ENCODE peak calls at places on chromosome 1, in four cellular contexts. A is SIG-M5, O is myocyte, J is HEK293T. U is an unnamed sample.

GRCh38 chr1:182348916-182349747 is 42.5 kb downstream of the GLUL start:
- DNase-seq in A (no peak), O (peak; percentile 88), J (no peak), U (no peak)

GRCh38 chr1:79042117-79042516 is 35.6 kb upstream of the ADGRL4 start:
- DNase-seq in A (no peak), O (no peak), J (no peak), U (no peak)

GRCh38 chr1:150981177-150981804 is 801 bp upstream of the ANXA9 start:
- DNase-seq in A (no peak), O (peak; percentile 54), J (peak; percentile 42), U (peak; percentile 72)

GRCh38 chr1:87961992-87962391 is 633.3 kb downstream of the LMO4 start:
- DNase-seq in A (no peak), O (no peak), J (no peak), U (no peak)

GRCh38 chr1:117658676-117659075 is 52.8 kb downstream of the TENT5C start:
- DNase-seq in A (no peak), O (no peak), J (no peak), U (no peak)

GRCh38 chr1:225745231-225745630 is 32.4 kb upstream of the SRP9 start:
- DNase-seq in A (no peak), O (no peak), J (no peak), U (no peak)

GRCh38 chr1:192539450-192540132 is 36.0 kb upstream of the RGS1 start:
- DNase-seq in A (no peak), O (peak; percentile 85), J (no peak), U (no peak)

GRCh38 chr1:239169276-239169675 is 217.1 kb upstream of the CHRM3 start:
- DNase-seq in A (no peak), O (no peak), J (no peak), U (no peak)

GRCh38 chr1:208219659-208220282 is 24.4 kb downstream of the PLXNA2 start:
- DNase-seq in A (no peak), O (peak; percentile 70), J (no peak), U (no peak)

GRCh38 chr1:151998611-151999362 is 5.1 kb upstream of the S100A10 start:
- DNase-seq in A (no peak), O (no peak), J (no peak), U (no peak)